ENCODE peak calls at places on chromosomes 4 and X, in seven cellular contexts. B is neural progenitor cell; H is PC-3; Q is CD8-positive, alpha-beta T cell; U is cardiac muscle cell; V is ovary; A is body of pancreas. Z is an unnamed sample.

GRCh38 chr4:94207469-94208224 is at the start of gene SMARCAD1:
- DNase-seq in B (peak; percentile 98), H (peak; percentile 91), Q (peak; percentile 87), U (peak; percentile 96), V (peak; percentile 86), A (peak; percentile 93), Z (peak; percentile 91)

GRCh38 chr4:153488006-153488718 is 22.0 kb downstream of the TMEM131L start:
- DNase-seq in B (no peak), H (no peak), Q (peak; percentile 71), U (no peak), V (no peak), A (no peak), Z (peak; percentile 66)

GRCh38 chrX:10615931-10616780 is 4.2 kb downstream of the MID1 start:
- DNase-seq in B (peak; percentile 75), H (peak; percentile 69), Q (no peak), U (peak; percentile 52), V (peak; percentile 24), A (peak; percentile 46), Z (no peak)

GRCh38 chr4:53576218-53576617 is 15.1 kb downstream of the LNX1 start:
- DNase-seq in B (no peak), H (peak; percentile 22), Q (no peak), U (no peak), V (no peak), A (no peak), Z (no peak)

GRCh38 chr4:172095161-172095560 is 282.0 kb downstream of the GALNTL6 start:
- DNase-seq in B (peak; percentile 8), H (no peak), Q (no peak), U (no peak), V (no peak), A (no peak), Z (no peak)

GRCh38 chr4:15521442-15522039 is 51.9 kb downstream of the CC2D2A start:
- DNase-seq in B (no peak), H (no peak), Q (no peak), U (no peak), V (no peak), A (no peak), Z (no peak)

GRCh38 chr4:38464328-38464727 is 199.7 kb upstream of the KLF3 start:
- DNase-seq in B (no peak), H (no peak), Q (no peak), U (no peak), V (no peak), A (no peak), Z (no peak)

GRCh38 chr4:6963139-6963611 is 53.5 kb downstream of the TBC1D14 start:
- DNase-seq in B (no peak), H (no peak), Q (no peak), U (no peak), V (no peak), A (no peak), Z (no peak)

GRCh38 chr4:84750260-84750955 is 167.5 kb downstream of the CDS1 start:
- DNase-seq in B (peak; percentile 56), H (peak; percentile 61), Q (no peak), U (peak; percentile 66), V (no peak), A (no peak), Z (no peak)

GRCh38 chr4:109576462-109576861 is 16.4 kb downstream of the MCUB start:
- DNase-seq in B (no peak), H (no peak), Q (no peak), U (no peak), V (no peak), A (no peak), Z (no peak)

DNA sequence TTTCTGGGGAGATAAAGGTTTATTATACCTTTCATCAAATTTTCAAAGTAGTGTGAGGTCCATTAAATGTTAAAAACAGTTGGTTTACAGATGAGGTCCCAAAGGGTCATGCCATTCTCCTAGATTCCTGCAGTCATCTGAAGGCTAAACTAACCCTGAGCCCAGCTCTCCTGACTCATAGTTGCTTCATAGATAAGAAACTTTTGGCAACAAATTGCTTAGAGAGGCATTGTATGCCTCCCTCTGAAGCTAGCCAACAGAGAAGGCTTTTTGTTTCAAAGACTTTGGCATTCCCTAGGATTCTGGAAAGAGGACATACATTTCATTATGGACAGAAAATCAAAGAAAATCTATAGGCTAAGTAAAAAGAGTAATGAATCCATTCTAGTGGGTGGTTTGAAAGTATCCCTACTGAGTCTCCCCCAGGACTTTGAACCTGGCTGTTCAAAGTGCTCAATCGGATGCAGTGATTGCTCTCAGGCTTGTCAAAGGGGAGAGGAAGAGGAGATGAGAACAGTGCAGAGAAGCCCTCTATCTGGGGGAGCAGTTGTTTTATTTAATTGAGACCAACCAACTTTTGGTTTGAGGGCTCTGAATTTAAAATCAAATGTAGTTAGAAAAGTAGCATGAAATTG is 72.1 kb upstream of the ZNF518B start:
- DNase-seq in B (no peak), H (peak; percentile 44), Q (no peak), U (no peak), V (no peak), A (no peak), Z (no peak)
- H3K27ac ChIP-seq in B (no peak overlapping the region), H (no peak overlapping the region), Q (no peak overlapping the region), U (no peak overlapping the region), V (no peak overlapping the region), A (no peak overlapping the region), Z (no peak overlapping the region)

GRCh38 chr4:79551555-79551954 is 143.5 kb upstream of the GK2 start:
- DNase-seq in B (no peak), H (no peak), Q (no peak), U (no peak), V (no peak), A (no peak), Z (no peak)
- H3K4me3 ChIP-seq in B (no peak overlapping the region), H (no peak overlapping the region), Q (no peak overlapping the region), U (no peak overlapping the region), V (no peak overlapping the region), A (no peak overlapping the region), Z (no peak overlapping the region)

GRCh38 chr4:384311-385010 is 46.8 kb downstream of the ZNF141 start:
- DNase-seq in B (no peak), H (no peak), Q (no peak), U (no peak), V (no peak), A (no peak), Z (no peak)
- H3K9me3 ChIP-seq in B (peaks cover 6% of the 10 kb centered on the region), H (peaks cover 4% of the 10 kb centered on the region), Q (peaks cover 67% of the 10 kb centered on the region), U (peaks cover 5% of the 10 kb centered on the region), V (peaks cover 8% of the 10 kb centered on the region), A (peaks cover 20% of the 10 kb centered on the region), Z (peaks cover 46% of the 10 kb centered on the region)

GRCh38 chr4:56658410-56659003 is 22.6 kb downstream of the HOPX start:
- DNase-seq in B (no peak), H (no peak), Q (no peak), U (no peak), V (no peak), A (no peak), Z (no peak)
- H3K27ac ChIP-seq in B (no peak overlapping the region), H (no peak overlapping the region), Q (no peak overlapping the region), U (no peak overlapping the region), V (no peak overlapping the region), A (no peak overlapping the region), Z (no peak overlapping the region)

DNA sequence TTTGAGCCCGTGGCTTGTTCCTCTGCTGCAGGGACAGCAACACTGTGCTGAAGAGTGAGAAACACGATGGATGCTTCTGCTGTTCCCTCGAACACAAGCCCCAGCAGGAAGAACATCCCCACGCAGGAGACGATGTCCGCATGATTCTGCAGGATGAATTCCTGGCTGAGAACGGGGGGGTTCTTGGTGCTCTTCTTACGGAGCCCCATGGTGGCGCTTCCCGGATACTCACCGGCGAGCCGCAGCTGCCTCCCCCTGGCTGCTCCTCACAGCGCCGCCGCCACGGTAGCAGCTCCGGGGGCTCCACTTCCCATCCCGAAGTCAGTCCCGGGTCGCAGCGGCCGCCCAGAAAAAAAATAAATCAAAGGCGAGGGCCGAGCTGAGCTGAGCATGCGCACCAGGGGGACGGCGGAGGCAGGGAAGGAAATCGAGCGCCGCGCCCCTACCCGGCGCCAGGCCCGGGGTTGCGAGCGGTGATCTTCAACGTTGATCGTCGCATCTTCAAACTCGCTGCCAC is at the start of gene TRAM1L1:
- DNase-seq in B (peak; percentile 87), H (peak; percentile 55), Q (no peak), U (peak; percentile 81), V (peak; percentile 45), A (peak; percentile 68), Z (no peak)
- H3K4me3 ChIP-seq in B (peak within 1 kb of the TSS; percentile 55), H (peak within 1 kb of the TSS; percentile 84), Q (no peak within 1 kb of the TSS), U (peak within 1 kb of the TSS; percentile 51), V (peak within 1 kb of the TSS; percentile 44), A (no peak within 1 kb of the TSS), Z (no peak within 1 kb of the TSS)

DNA sequence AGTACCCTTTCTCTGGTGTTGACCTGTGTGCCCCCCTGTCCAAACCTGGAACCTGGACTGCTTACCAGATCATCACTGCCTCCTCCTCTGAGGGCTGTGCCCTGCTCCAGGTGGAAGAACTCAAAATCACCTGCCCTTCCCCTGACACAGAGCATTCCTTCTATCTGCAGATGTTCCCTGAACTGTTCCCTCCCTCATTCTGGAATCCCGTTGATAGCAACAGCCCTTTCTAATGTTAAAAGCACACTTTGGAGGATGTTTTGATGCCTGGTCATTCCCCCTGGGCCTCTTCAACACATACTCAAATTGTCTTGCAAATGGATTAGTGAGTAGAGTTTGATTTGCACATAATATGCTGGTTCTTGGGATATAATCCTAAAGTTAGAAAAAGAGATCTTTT is 225.8 kb downstream of the FGF13 start:
- DNase-seq in B (no peak), H (no peak), Q (no peak), U (no peak), V (no peak), A (no peak), Z (no peak)
- H3K9me3 ChIP-seq in B (no peaks in the 10 kb centered on the region), H (no peaks in the 10 kb centered on the region), Q (no peaks in the 10 kb centered on the region), U (no peaks in the 10 kb centered on the region), V (no peaks in the 10 kb centered on the region), A (no peaks in the 10 kb centered on the region), Z (no peaks in the 10 kb centered on the region)